ENCODE peak calls at places on chromosome 14, in six cellular contexts. One of them, this sample, is unnamed.

GRCh38 chr14:105281354-105282097 is 19.3 kb downstream of the BRF1 start:
- DNase-seq in OCI-LY7: peak
- DNase-seq in Caki2: peak
- DNase-seq in mesendoderm: peak
- DNase-seq in EH: peak
- DNase-seq in T-helper 2 cell: peak
- DNase-seq in this sample: peak

GRCh38 chr14:50812180-50812579 is 18.8 kb downstream of the NIN start:
- DNase-seq in OCI-LY7: no peak
- DNase-seq in Caki2: no peak
- DNase-seq in mesendoderm: no peak
- DNase-seq in EH: no peak
- DNase-seq in T-helper 2 cell: no peak
- DNase-seq in this sample: peak

GRCh38 chr14:99426265-99426664 is 54.4 kb downstream of the SETD3 start:
- DNase-seq in OCI-LY7: peak
- DNase-seq in Caki2: no peak
- DNase-seq in mesendoderm: no peak
- DNase-seq in EH: peak
- DNase-seq in T-helper 2 cell: no peak
- DNase-seq in this sample: no peak

GRCh38 chr14:66541627-66542026 is 33.7 kb downstream of the GPHN start:
- DNase-seq in OCI-LY7: no peak
- DNase-seq in Caki2: no peak
- DNase-seq in mesendoderm: no peak
- DNase-seq in EH: no peak
- DNase-seq in T-helper 2 cell: no peak
- DNase-seq in this sample: no peak

GRCh38 chr14:59629384-59630158 is 53.0 kb upstream of the CCDC175 start:
- DNase-seq in OCI-LY7: no peak
- DNase-seq in Caki2: no peak
- DNase-seq in mesendoderm: no peak
- DNase-seq in EH: no peak
- DNase-seq in T-helper 2 cell: no peak
- DNase-seq in this sample: no peak

GRCh38 chr14:45990252-45990651 is 661.3 kb downstream of the RPL10L start:
- DNase-seq in OCI-LY7: peak
- DNase-seq in Caki2: no peak
- DNase-seq in mesendoderm: peak
- DNase-seq in EH: no peak
- DNase-seq in T-helper 2 cell: no peak
- DNase-seq in this sample: no peak

GRCh38 chr14:82602794-82603193 is 1069.1 kb upstream of the SEL1L start:
- DNase-seq in OCI-LY7: no peak
- DNase-seq in Caki2: no peak
- DNase-seq in mesendoderm: no peak
- DNase-seq in EH: no peak
- DNase-seq in T-helper 2 cell: no peak
- DNase-seq in this sample: no peak

GRCh38 chr14:88352299-88353097 is 29.4 kb upstream of the KCNK10 start:
- DNase-seq in OCI-LY7: no peak
- DNase-seq in Caki2: no peak
- DNase-seq in mesendoderm: no peak
- DNase-seq in EH: peak
- DNase-seq in T-helper 2 cell: no peak
- DNase-seq in this sample: no peak

GRCh38 chr14:99479160-99479902 is 1.3 kb downstream of the SETD3 start:
- DNase-seq in OCI-LY7: no peak
- DNase-seq in Caki2: no peak
- DNase-seq in mesendoderm: no peak
- DNase-seq in EH: no peak
- DNase-seq in T-helper 2 cell: no peak
- DNase-seq in this sample: no peak

GRCh38 chr14:25394356-25394755 is 344.4 kb upstream of the STXBP6 start:
- DNase-seq in OCI-LY7: no peak
- DNase-seq in Caki2: peak
- DNase-seq in mesendoderm: no peak
- DNase-seq in EH: no peak
- DNase-seq in T-helper 2 cell: no peak
- DNase-seq in this sample: no peak

GRCh38 chr14:95146079-95146771 is 11.1 kb downstream of the DICER1 start:
- DNase-seq in OCI-LY7: no peak
- DNase-seq in Caki2: no peak
- DNase-seq in mesendoderm: no peak
- DNase-seq in EH: no peak
- DNase-seq in T-helper 2 cell: no peak
- DNase-seq in this sample: no peak

GRCh38 chr14:63730659-63731058 is 2.8 kb upstream of the SGPP1 start:
- DNase-seq in OCI-LY7: no peak
- DNase-seq in Caki2: no peak
- DNase-seq in mesendoderm: no peak
- DNase-seq in EH: no peak
- DNase-seq in T-helper 2 cell: no peak
- DNase-seq in this sample: no peak

GRCh38 chr14:70955543-70956480 is 48.6 kb downstream of the PCNX1 start:
- DNase-seq in OCI-LY7: peak
- DNase-seq in Caki2: no peak
- DNase-seq in mesendoderm: peak
- DNase-seq in EH: peak
- DNase-seq in T-helper 2 cell: peak
- DNase-seq in this sample: peak

GRCh38 chr14:35402323-35403084 is 2.0 kb downstream of the NFKBIA start:
- DNase-seq in OCI-LY7: peak
- DNase-seq in Caki2: no peak
- DNase-seq in mesendoderm: no peak
- DNase-seq in EH: no peak
- DNase-seq in T-helper 2 cell: peak
- DNase-seq in this sample: peak

GRCh38 chr14:61557854-61558253 is 137.5 kb upstream of the HIF1A start:
- DNase-seq in OCI-LY7: no peak
- DNase-seq in Caki2: no peak
- DNase-seq in mesendoderm: no peak
- DNase-seq in EH: no peak
- DNase-seq in T-helper 2 cell: no peak
- DNase-seq in this sample: no peak

GRCh38 chr14:104732931-104733681 is 9.1 kb downstream of the ADSS1 start:
- DNase-seq in OCI-LY7: no peak
- DNase-seq in Caki2: peak
- DNase-seq in mesendoderm: no peak
- DNase-seq in EH: no peak
- DNase-seq in T-helper 2 cell: no peak
- DNase-seq in this sample: no peak

GRCh38 chr14:21098134-21098891 is at the start of gene ZNF219:
- DNase-seq in OCI-LY7: peak
- DNase-seq in Caki2: no peak
- DNase-seq in mesendoderm: peak
- DNase-seq in EH: peak
- DNase-seq in T-helper 2 cell: no peak
- DNase-seq in this sample: no peak

GRCh38 chr14:32761381-32761968 is 177.2 kb upstream of the NPAS3 start:
- DNase-seq in OCI-LY7: no peak
- DNase-seq in Caki2: peak
- DNase-seq in mesendoderm: no peak
- DNase-seq in EH: peak
- DNase-seq in T-helper 2 cell: no peak
- DNase-seq in this sample: no peak

GRCh38 chr14:60721331-60722162 is 2.6 kb downstream of the SIX4 start:
- DNase-seq in OCI-LY7: peak
- DNase-seq in Caki2: no peak
- DNase-seq in mesendoderm: peak
- DNase-seq in EH: peak
- DNase-seq in T-helper 2 cell: peak
- DNase-seq in this sample: peak

This sample was measured in GM12865.